ENCODE peak calls at places on chromosome 20, in six cellular contexts. O is spleen, N is sigmoid colon, Q is H1, Y is upper lobe of left lung, X is suprapubic skin. C is an unnamed sample.
A peak's percentile ranks its signal among the peaks of the same experiment; 100 is the strongest.

GRCh38 chr20:57090590-57091560 is 175.6 kb downstream of the BMP7 start:
- DNase-seq in Q (no peak), O (peak; percentile 65), N (no peak), Y (peak; percentile 45), X (no peak), C (no peak)

GRCh38 chr20:64224344-64225165 is 31.0 kb upstream of the PCMTD2 start:
- DNase-seq in X (no peak), N (no peak), Y (no peak), O (no peak), Q (no peak), C (no peak)

GRCh38 chr20:58851221-58851968 is 693 bp upstream of the GNAS-AS1 start:
- DNase-seq in O (no peak), N (no peak), X (no peak), Q (no peak), Y (peak; percentile 56), C (no peak)

GRCh38 chr20:1673424-1673823 is 15.8 kb upstream of the SIRPG start:
- DNase-seq in Q (no peak), Y (no peak), N (no peak), O (no peak), X (no peak), C (no peak)

GRCh38 chr20:63096681-63097335 is 90.0 kb upstream of the BHLHE23 start:
- DNase-seq in O (peak; percentile 58), Y (no peak), X (peak; percentile 56), Q (no peak), N (peak; percentile 37), C (no peak)

GRCh38 chr20:4905195-4905594 is 96.1 kb downstream of the SLC23A2 start:
- DNase-seq in Q (no peak), N (no peak), Y (no peak), O (no peak), X (no peak), C (no peak)

GRCh38 chr20:64242003-64242796 is 13.3 kb upstream of the PCMTD2 start:
- DNase-seq in Q (no peak), N (no peak), Y (peak; percentile 55), X (peak; percentile 29), O (peak; percentile 54), C (no peak)

GRCh38 chr20:33301192-33301930 is 18.3 kb downstream of the BPIFB1 start:
- DNase-seq in O (no peak), N (no peak), Q (no peak), X (no peak), Y (no peak), C (no peak)

GRCh38 chr20:1945134-1945618 is 48.7 kb downstream of the PDYN start:
- DNase-seq in N (peak; percentile 86), Q (no peak), Y (peak; percentile 82), X (peak; percentile 88), O (peak; percentile 86), C (no peak)

GRCh38 chr20:54345301-54345724 is 130.1 kb upstream of the DOK5 start:
- DNase-seq in Q (no peak), X (no peak), N (no peak), O (no peak), Y (no peak), C (no peak)

GRCh38 chr20:12977634-12978394 is 31.0 kb upstream of the SPTLC3 start:
- DNase-seq in N (no peak), O (no peak), Y (no peak), X (no peak), Q (no peak), C (no peak)

GRCh38 chr20:22412977-22413868 is 171.1 kb downstream of the FOXA2 start:
- DNase-seq in Q (no peak), X (no peak), O (no peak), Y (peak; percentile 3), N (no peak), C (no peak)

GRCh38 chr20:6641012-6641411 is 126.5 kb upstream of the BMP2 start:
- DNase-seq in X (no peak), O (no peak), N (no peak), Y (no peak), Q (no peak), C (no peak)

GRCh38 chr20:19017104-19017690 is 195.2 kb upstream of the SLC24A3 start:
- DNase-seq in X (no peak), N (no peak), Q (no peak), O (no peak), Y (peak; percentile 38), C (no peak)

GRCh38 chr20:38892091-38892981 is 33.9 kb upstream of the FAM83D start:
- DNase-seq in X (no peak), Q (no peak), Y (no peak), O (peak; percentile 69), N (no peak), C (no peak)

GRCh38 chr20:50464026-50464724 is 46.0 kb upstream of the PTPN1 start:
- DNase-seq in N (peak; percentile 88), Y (peak; percentile 48), Q (no peak), X (peak; percentile 84), O (peak; percentile 84), C (peak; percentile 34)

GRCh38 chr20:56430471-56430870 is 18.4 kb downstream of the CASS4 start:
- DNase-seq in Y (no peak), O (no peak), Q (no peak), X (no peak), N (no peak), C (no peak)

GRCh38 chr20:63134201-63134612 is 81.7 kb downstream of the YTHDF1 start:
- DNase-seq in Q (no peak), Y (peak; percentile 59), X (peak; percentile 70), N (peak; percentile 52), O (peak; percentile 64), C (no peak)

GRCh38 chr20:11207749-11208502 is 534.1 kb upstream of the JAG1 start:
- DNase-seq in O (no peak), N (no peak), X (no peak), Y (no peak), Q (no peak), C (no peak)

GRCh38 chr20:44024820-44025580 is 110.3 kb downstream of the TOX2 start:
- DNase-seq in O (no peak), Y (no peak), Q (no peak), N (no peak), X (peak; percentile 20), C (no peak)
- TF ChIP-seq POLR2AphosphoS5 in O (no peak), Y (no peak), Q (no peak), N (no peak), X (no peak), C (no peak)

GRCh38 chr20:49043000-49043399 is 3.1 kb upstream of the CSE1L start:
- DNase-seq in O (no peak), Q (no peak), Y (no peak), N (no peak), X (no peak), C (peak; percentile 10)

GRCh38 chr20:49045440-49046086 is 549 bp upstream of the CSE1L start:
- DNase-seq in Y (no peak), N (peak; percentile 73), O (peak; percentile 90), X (no peak), Q (no peak), C (peak; percentile 5)

DNA sequence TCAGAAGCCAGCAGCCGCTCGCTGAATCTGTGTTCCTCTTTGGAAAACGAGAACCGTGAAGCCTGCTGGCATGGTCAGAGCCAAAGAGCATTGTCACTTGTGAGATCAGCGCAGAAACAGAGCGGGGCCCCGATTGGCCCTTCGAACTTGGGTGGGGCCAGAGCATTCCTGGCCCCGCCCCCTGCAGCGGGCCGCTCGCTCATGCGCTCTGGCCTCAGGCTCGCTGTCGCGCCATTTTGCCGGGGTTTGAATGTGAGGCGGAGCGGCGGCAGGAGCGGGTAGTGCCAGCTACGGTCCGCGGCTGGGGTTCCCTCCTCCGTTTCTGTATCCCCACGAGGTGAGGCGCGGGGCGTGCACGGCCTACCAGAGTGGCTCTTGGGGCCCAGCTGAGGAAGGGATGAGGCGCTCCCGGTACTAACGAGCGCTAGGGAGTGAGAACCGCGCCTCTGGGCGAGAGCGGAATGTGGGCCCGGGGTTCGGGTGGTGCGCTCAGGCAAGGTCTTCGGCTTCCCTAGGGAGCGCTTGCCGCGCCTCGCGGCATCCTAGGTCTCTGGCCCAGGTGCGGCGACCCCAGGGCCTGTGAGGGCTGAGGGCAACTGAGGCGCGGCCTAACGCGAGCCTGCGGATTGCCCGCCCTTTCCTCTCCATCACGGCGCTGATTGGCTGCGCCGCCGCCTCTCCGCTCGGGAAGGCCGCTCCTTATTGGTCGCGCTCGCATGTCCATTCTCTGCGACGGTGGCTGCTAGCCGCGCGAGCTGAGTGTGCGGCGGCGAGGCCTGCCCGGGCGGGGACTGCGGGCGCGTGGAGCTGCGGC is at the start of gene CSE1L:
- DNase-seq in N (peak; percentile 98), O (peak; percentile 99), Y (peak; percentile 98), X (peak; percentile 98), Q (peak; percentile 87), C (peak; percentile 95)
- TF ChIP-seq POLR2A in N (peak; percentile 80), O (peak; percentile 43), Y (peak; percentile 84), X (peak; percentile 37), Q (peak; percentile 96), C (peak; percentile 83)

GRCh38 chr20:47228654-47229053 is 127.8 kb downstream of the ZMYND8 start:
- DNase-seq in O (no peak), N (no peak), Q (no peak), X (no peak), Y (no peak), C (no peak)
- H3K36me3 ChIP-seq in O (no peaks in the 10 kb centered on the region), N (peaks cover 7% of the 10 kb centered on the region), Q (peaks cover 68% of the 10 kb centered on the region), X (peaks cover 91% of the 10 kb centered on the region), Y (peaks cover 22% of the 10 kb centered on the region), C (no peaks in the 10 kb centered on the region)

GRCh38 chr20:44183282-44183681 is 3.7 kb downstream of the JPH2 start:
- DNase-seq in O (no peak), X (no peak), Q (no peak), N (peak; percentile 84), Y (no peak), C (no peak)
- TF ChIP-seq POLR2AphosphoS5 in O (no peak), X (no peak), Q (no peak), N (peak; percentile 80), Y (no peak), C (no peak)

GRCh38 chr20:25296094-25297093 is 48.5 kb downstream of the PYGB start:
- DNase-seq in O (peak; percentile 79), N (no peak), Y (no peak), Q (no peak), X (no peak), C (no peak)
- TF ChIP-seq POLR2A in O (no peak), N (no peak), Y (no peak), Q (peak; percentile 17), X (no peak), C (no peak)

GRCh38 chr20:36802326-36803223 is 29.0 kb upstream of the DSN1 start:
- DNase-seq in O (no peak), Y (peak; percentile 59), Q (no peak), N (no peak), X (no peak), C (no peak)

GRCh38 chr20:36796868-36797267 is 23.3 kb upstream of the DSN1 start:
- DNase-seq in X (no peak), Q (no peak), Y (no peak), O (no peak), N (no peak), C (no peak)

GRCh38 chr20:36804425-36804824 is 30.9 kb upstream of the DSN1 start:
- DNase-seq in Q (no peak), Y (peak; percentile 38), O (no peak), X (no peak), N (no peak), C (no peak)

GRCh38 chr20:36796117-36796516 is 22.6 kb upstream of the DSN1 start:
- DNase-seq in Y (no peak), Q (no peak), N (no peak), O (no peak), X (no peak), C (no peak)

GRCh38 chr20:36800410-36800809 is 26.8 kb upstream of the DSN1 start:
- DNase-seq in Y (no peak), O (no peak), N (no peak), Q (no peak), X (no peak), C (no peak)
- H3K36me3 ChIP-seq in Y (peaks cover 17% of the 10 kb centered on the region), O (peaks cover 2% of the 10 kb centered on the region), N (peaks cover 55% of the 10 kb centered on the region), Q (peaks cover 33% of the 10 kb centered on the region), X (peaks cover 99% of the 10 kb centered on the region), C (peaks cover 9% of the 10 kb centered on the region)